ENCODE peak calls at places on chromosomes 4 and X, in five cellular contexts. O, Z, Q, I and D are unnamed samples.

GRCh38 chr4:11529625-11530201 is 101.0 kb upstream of the HS3ST1 start:
- DNase-seq in O (no peak), Z (no peak), Q (no peak), I (no peak), D (no peak)

GRCh38 chr4:37748546-37748945 is 62.4 kb upstream of the RELL1 start:
- DNase-seq in O (no peak), Z (no peak), Q (no peak), I (no peak), D (no peak)

GRCh38 chrX:38312436-38312835 is 14.9 kb downstream of the RPGR start:
- DNase-seq in O (no peak), Z (no peak), Q (no peak), I (no peak), D (no peak)

GRCh38 chr4:15714616-15715015 is 11.8 kb downstream of the BST1 start:
- DNase-seq in O (no peak), Z (no peak), Q (no peak), I (peak; percentile 24), D (no peak)

GRCh38 chrX:1727531-1728027 is 112.7 kb downstream of the ASMT start:
- DNase-seq in O (no peak), Z (peak; percentile 81), Q (no peak), I (no peak), D (no peak)

GRCh38 chr4:19944251-19944650 is 307.5 kb upstream of the SLIT2 start:
- DNase-seq in O (no peak), Z (no peak), Q (no peak), I (no peak), D (no peak)

GRCh38 chrX:102892103-102892502 is 45.0 kb upstream of the RAB40AL start:
- DNase-seq in O (no peak), Z (no peak), Q (no peak), I (no peak), D (no peak)

GRCh38 chrX:21996872-21997271 is 35.3 kb upstream of the PHEX start:
- DNase-seq in O (no peak), Z (no peak), Q (no peak), I (peak; percentile 13), D (peak; percentile 61)

GRCh38 chr4:164012396-164013027 is 518.0 kb downstream of the TMA16 start:
- DNase-seq in O (no peak), Z (no peak), Q (no peak), I (no peak), D (peak; percentile 4)

GRCh38 chr4:151990201-151990600 is 229.4 kb upstream of the GATB start:
- DNase-seq in O (no peak), Z (peak; percentile 2), Q (no peak), I (no peak), D (no peak)

GRCh38 chr4:158758703-158759102 is 10.1 kb upstream of the FNIP2 start:
- DNase-seq in O (no peak), Z (no peak), Q (no peak), I (no peak), D (no peak)

GRCh38 chrX:143363419-143363818 is 153.9 kb downstream of the SPANXN3 start:
- DNase-seq in O (no peak), Z (no peak), Q (peak; percentile 8), I (no peak), D (no peak)

GRCh38 chr4:142377345-142378091 is 468.6 kb downstream of the INPP4B start:
- DNase-seq in O (no peak), Z (no peak), Q (no peak), I (no peak), D (no peak)
- TF ChIP-seq POLR2A in O (no peak), Z (no peak), Q (no peak), I (no peak), D (no peak)

DNA sequence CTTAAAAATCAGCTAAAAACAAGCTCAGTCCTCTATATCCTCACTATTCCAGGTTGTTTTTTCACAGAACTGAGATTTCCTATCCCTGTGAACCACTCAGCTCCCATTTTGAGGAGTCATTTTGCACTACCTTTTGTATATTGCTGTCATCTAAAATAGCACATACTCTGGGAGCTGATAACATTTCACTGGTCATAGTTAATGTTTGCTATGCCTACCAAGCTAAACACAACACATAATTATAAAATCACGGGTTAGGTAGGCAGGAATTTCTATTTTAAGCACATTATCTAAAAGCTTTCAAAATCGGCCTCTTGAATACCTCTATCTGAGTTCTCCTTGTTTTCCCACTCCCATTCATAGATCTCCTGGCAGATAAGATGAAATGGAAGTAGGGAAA is 882.0 kb upstream of the INTU start:
- DNase-seq in O (no peak), Z (no peak), Q (no peak), I (no peak), D (no peak)
- TF ChIP-seq POLR2A in O (no peak), Z (no peak), Q (no peak), I (no peak), D (no peak)

GRCh38 chr4:137531951-137532868 is at the start of gene PCDH18:
- DNase-seq in O (peak; percentile 74), Z (no peak), Q (peak; percentile 90), I (no peak), D (no peak)
- TF ChIP-seq POLR2A in O (peak; percentile 57), Z (no peak), Q (no peak), I (no peak), D (no peak)

DNA sequence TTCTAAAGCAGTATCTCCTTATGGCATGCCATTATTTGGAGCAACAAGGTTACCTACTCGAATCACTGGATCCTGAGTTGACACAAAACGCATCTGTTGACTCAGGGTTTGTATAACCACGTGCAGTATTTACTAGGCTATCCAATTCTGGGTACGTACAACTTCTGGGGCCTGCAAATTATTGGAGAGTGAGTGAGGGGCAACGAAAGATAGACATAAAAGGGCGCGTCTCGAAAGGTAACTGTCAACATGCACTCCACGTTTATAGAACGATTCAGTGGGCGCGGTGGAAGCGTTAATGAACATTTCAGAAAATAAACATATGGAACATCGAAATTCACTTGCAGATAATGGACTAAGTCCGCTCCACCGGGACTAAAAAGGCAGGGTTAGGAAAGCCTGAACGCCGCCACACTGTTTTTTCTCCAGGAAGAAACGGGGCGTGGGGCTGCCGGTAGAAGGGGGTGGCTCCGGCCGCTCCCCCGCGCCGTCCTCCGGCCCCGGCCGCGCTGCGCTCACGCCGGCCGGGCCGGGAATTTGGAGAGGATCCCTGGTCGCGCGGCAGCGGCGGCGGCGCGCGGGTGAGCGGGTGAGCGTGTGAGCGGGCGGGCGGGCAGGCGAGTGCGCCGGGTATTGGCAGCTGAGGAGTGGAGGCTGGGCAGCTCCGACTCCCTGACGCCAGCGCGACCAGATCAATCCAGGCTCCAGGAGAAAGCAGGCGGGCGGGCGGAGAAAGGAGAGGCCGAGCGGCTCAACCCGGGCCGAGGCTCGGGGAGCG is at the start of gene SMAD1:
- DNase-seq in O (peak; percentile 86), Z (peak; percentile 28), Q (peak; percentile 91), I (peak; percentile 13), D (peak; percentile 81)
- TF ChIP-seq POLR2A in O (peak; percentile 77), Z (peak; percentile 44), Q (peak; percentile 73), I (no peak), D (no peak)

GRCh38 chr4:1194028-1194900 is 21.9 kb upstream of the SPON2 start:
- DNase-seq in O (peak; percentile 58), Z (no peak), Q (peak; percentile 40), I (no peak), D (no peak)

GRCh38 chr4:1193206-1194027 is 21.0 kb upstream of the SPON2 start:
- DNase-seq in O (no peak), Z (no peak), Q (no peak), I (no peak), D (no peak)

GRCh38 chr4:1191621-1192020 is 19.2 kb upstream of the SPON2 start:
- DNase-seq in O (peak; percentile 17), Z (no peak), Q (peak; percentile 2), I (no peak), D (no peak)

GRCh38 chr4:1192091-1192492 is 19.7 kb upstream of the SPON2 start:
- DNase-seq in O (peak; percentile 83), Z (peak; percentile 80), Q (peak; percentile 89), I (peak; percentile 31), D (no peak)

DNA sequence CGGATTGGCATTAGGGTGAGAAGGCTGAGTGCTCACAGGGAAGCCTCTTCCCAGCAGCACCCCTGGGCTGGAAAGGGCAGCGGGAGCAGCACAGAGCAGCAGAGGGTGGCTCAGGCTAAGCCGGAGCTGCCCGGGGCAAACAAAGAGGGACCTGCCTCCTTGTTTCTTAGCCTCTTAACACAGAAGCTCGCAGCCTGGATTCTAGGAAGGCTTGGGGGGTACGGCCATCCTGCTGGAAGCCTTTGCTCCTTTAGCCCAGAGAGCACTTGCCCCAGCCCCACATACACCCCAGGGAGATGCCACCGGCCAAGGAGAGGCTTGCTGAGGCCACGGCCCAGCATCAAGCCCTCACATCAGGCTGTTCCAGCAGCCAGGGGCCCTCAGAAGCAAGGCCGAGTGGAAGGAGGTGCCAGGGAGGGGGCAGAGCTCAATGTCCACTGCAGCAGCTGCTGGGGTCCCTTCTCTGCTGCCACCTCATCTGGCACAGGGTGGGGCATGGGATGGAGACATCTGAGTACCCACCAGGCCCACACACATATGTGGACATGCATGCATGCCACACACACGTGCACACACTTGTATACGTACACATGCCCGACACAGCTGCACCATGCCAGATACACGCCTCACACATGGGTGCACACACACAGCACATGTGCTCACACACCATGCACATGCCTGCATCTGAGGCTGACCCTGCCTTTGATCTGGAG is 20.3 kb upstream of the SPON2 start:
- DNase-seq in O (peak; percentile 23), Z (peak; percentile 35), Q (peak; percentile 42), I (no peak), D (no peak)
- TF ChIP-seq POLR2A in O (no peak), Z (no peak), Q (no peak), I (no peak), D (no peak)

GRCh38 chr4:102501635-102502382 is 650 bp downstream of the NFKB1 start:
- DNase-seq in O (peak; percentile 86), Z (no peak), Q (peak; percentile 78), I (peak; percentile 79), D (peak; percentile 83)
- TF ChIP-seq POLR2A in O (peak; percentile 70), Z (peak; percentile 44), Q (no peak), I (peak; percentile 76), D (peak; percentile 55)

DNA sequence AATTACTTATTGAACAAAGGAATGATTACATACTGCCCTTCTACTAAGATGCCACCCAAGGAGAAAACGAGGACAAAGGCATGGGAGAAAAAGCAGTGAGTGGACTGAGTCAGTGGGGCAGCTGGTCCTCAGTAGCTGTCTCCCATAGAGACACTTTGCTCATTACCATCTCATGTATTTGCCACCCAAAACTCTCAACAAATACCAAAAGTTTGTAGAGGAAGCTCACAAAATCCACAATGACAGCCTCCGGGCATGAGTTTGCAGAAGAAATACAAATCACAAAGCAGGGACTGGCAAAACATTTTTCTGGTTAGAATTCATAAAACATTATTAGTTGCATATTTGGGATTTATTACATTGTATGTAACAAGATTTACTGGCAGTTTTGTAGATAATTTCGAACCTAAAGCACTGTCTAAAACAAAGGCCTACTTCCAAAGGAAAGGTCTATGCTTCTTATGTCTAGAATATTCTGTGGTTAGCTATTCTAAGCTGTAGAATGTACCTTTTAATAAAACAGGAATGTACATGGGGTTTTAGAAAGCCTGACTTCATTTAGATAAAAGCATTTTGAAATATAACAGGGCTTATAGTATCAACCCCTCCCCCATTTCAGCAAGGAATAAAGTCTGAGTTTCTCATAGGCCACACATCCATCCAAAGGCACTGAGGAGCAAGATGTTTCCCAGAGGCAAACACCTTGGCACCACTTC is 17.7 kb downstream of the PCDH18 start:
- DNase-seq in O (no peak), Z (no peak), Q (no peak), I (no peak), D (no peak)
- TF ChIP-seq POLR2A in O (no peak), Z (no peak), Q (no peak), I (no peak), D (no peak)